ENCODE peak calls at places on chromosomes 16 and 17, in ten cellular contexts. One of them, this sample, is unnamed.

GRCh38 chr16:72983241-72983640 is 64.7 kb downstream of the ZFHX3 start:
- DNase-seq in AG10803: no peak
- DNase-seq in neural progenitor cell: no peak
- DNase-seq in suprapubic skin: no peak
- DNase-seq in Caco-2: no peak
- DNase-seq in IMR-90: no peak
- DNase-seq in fibroblast of mammary gland: no peak
- DNase-seq in spleen: no peak
- DNase-seq in mucosa of descending colon: no peak
- DNase-seq in AG09309: no peak
- DNase-seq in this sample: no peak

GRCh38 chr16:12257926-12258561 is 281.5 kb downstream of the SNX29 start:
- DNase-seq in AG10803: no peak
- DNase-seq in neural progenitor cell: peak
- DNase-seq in suprapubic skin: no peak
- DNase-seq in Caco-2: peak
- DNase-seq in IMR-90: no peak
- DNase-seq in fibroblast of mammary gland: no peak
- DNase-seq in spleen: no peak
- DNase-seq in mucosa of descending colon: peak
- DNase-seq in AG09309: no peak
- DNase-seq in this sample: no peak

GRCh38 chr17:73625975-73626706 is 18.1 kb downstream of the SDK2 start:
- DNase-seq in AG10803: no peak
- DNase-seq in neural progenitor cell: peak
- DNase-seq in suprapubic skin: no peak
- DNase-seq in Caco-2: no peak
- DNase-seq in IMR-90: no peak
- DNase-seq in fibroblast of mammary gland: no peak
- DNase-seq in spleen: peak
- DNase-seq in mucosa of descending colon: no peak
- DNase-seq in AG09309: no peak
- DNase-seq in this sample: no peak

GRCh38 chr17:10050597-10051101 is 145.6 kb upstream of the RCVRN start:
- DNase-seq in AG10803: peak
- DNase-seq in neural progenitor cell: no peak
- DNase-seq in suprapubic skin: no peak
- DNase-seq in Caco-2: no peak
- DNase-seq in IMR-90: peak
- DNase-seq in fibroblast of mammary gland: peak
- DNase-seq in spleen: no peak
- DNase-seq in mucosa of descending colon: peak
- DNase-seq in AG09309: no peak
- DNase-seq in this sample: no peak

GRCh38 chr16:27723711-27724490 is 174.0 kb downstream of the KATNIP start:
- DNase-seq in AG10803: no peak
- DNase-seq in neural progenitor cell: no peak
- DNase-seq in suprapubic skin: no peak
- DNase-seq in Caco-2: no peak
- DNase-seq in IMR-90: no peak
- DNase-seq in fibroblast of mammary gland: no peak
- DNase-seq in spleen: no peak
- DNase-seq in mucosa of descending colon: no peak
- DNase-seq in AG09309: no peak
- DNase-seq in this sample: no peak

GRCh38 chr16:80231888-80232287 is 308.9 kb upstream of the DYNLRB2 start:
- DNase-seq in AG10803: peak
- DNase-seq in neural progenitor cell: no peak
- DNase-seq in suprapubic skin: no peak
- DNase-seq in Caco-2: no peak
- DNase-seq in IMR-90: peak
- DNase-seq in fibroblast of mammary gland: peak
- DNase-seq in spleen: no peak
- DNase-seq in mucosa of descending colon: no peak
- DNase-seq in AG09309: peak
- DNase-seq in this sample: peak

GRCh38 chr16:24198807-24199533 is 57.2 kb upstream of the CACNG3 start:
- DNase-seq in AG10803: no peak
- DNase-seq in neural progenitor cell: no peak
- DNase-seq in suprapubic skin: no peak
- DNase-seq in Caco-2: no peak
- DNase-seq in IMR-90: no peak
- DNase-seq in fibroblast of mammary gland: no peak
- DNase-seq in spleen: no peak
- DNase-seq in mucosa of descending colon: no peak
- DNase-seq in AG09309: no peak
- DNase-seq in this sample: no peak

GRCh38 chr17:42744283-42744805 is 496 bp downstream of the EZH1 start:
- DNase-seq in AG10803: peak
- DNase-seq in neural progenitor cell: no peak
- DNase-seq in suprapubic skin: peak
- DNase-seq in Caco-2: peak
- DNase-seq in IMR-90: peak
- DNase-seq in fibroblast of mammary gland: peak
- DNase-seq in spleen: no peak
- DNase-seq in mucosa of descending colon: peak
- DNase-seq in AG09309: no peak
- DNase-seq in this sample: peak

GRCh38 chr16:324451-325334 is 27.8 kb downstream of the AXIN1 start:
- DNase-seq in AG10803: no peak
- DNase-seq in neural progenitor cell: no peak
- DNase-seq in suprapubic skin: no peak
- DNase-seq in Caco-2: no peak
- DNase-seq in IMR-90: no peak
- DNase-seq in fibroblast of mammary gland: no peak
- DNase-seq in spleen: peak
- DNase-seq in mucosa of descending colon: peak
- DNase-seq in AG09309: no peak
- DNase-seq in this sample: peak

GRCh38 chr17:54736573-54736972 is 164.1 kb upstream of the TOM1L1 start:
- DNase-seq in AG10803: no peak
- DNase-seq in neural progenitor cell: no peak
- DNase-seq in suprapubic skin: no peak
- DNase-seq in Caco-2: no peak
- DNase-seq in IMR-90: no peak
- DNase-seq in fibroblast of mammary gland: no peak
- DNase-seq in spleen: no peak
- DNase-seq in mucosa of descending colon: no peak
- DNase-seq in AG09309: no peak
- DNase-seq in this sample: no peak

GRCh38 chr16:75064403-75065148 is 52.0 kb downstream of the LDHD start:
- DNase-seq in AG10803: no peak
- DNase-seq in neural progenitor cell: no peak
- DNase-seq in suprapubic skin: no peak
- DNase-seq in Caco-2: no peak
- DNase-seq in IMR-90: peak
- DNase-seq in fibroblast of mammary gland: no peak
- DNase-seq in spleen: no peak
- DNase-seq in mucosa of descending colon: peak
- DNase-seq in AG09309: no peak
- DNase-seq in this sample: no peak

GRCh38 chr16:976389-976931 is 5.1 kb upstream of the SOX8 start:
- DNase-seq in AG10803: no peak
- DNase-seq in neural progenitor cell: no peak
- DNase-seq in suprapubic skin: no peak
- DNase-seq in Caco-2: no peak
- DNase-seq in IMR-90: no peak
- DNase-seq in fibroblast of mammary gland: no peak
- DNase-seq in spleen: no peak
- DNase-seq in mucosa of descending colon: no peak
- DNase-seq in AG09309: no peak
- DNase-seq in this sample: no peak

GRCh38 chr17:2018716-2019490 is 6.2 kb downstream of the RTN4RL1 start:
- DNase-seq in AG10803: no peak
- DNase-seq in neural progenitor cell: no peak
- DNase-seq in suprapubic skin: no peak
- DNase-seq in Caco-2: no peak
- DNase-seq in IMR-90: no peak
- DNase-seq in fibroblast of mammary gland: no peak
- DNase-seq in spleen: no peak
- DNase-seq in mucosa of descending colon: no peak
- DNase-seq in AG09309: no peak
- DNase-seq in this sample: no peak

GRCh38 chr17:69473801-69474170 is 59.3 kb downstream of the MAP2K6 start:
- DNase-seq in AG10803: peak
- DNase-seq in neural progenitor cell: no peak
- DNase-seq in suprapubic skin: no peak
- DNase-seq in Caco-2: no peak
- DNase-seq in IMR-90: peak
- DNase-seq in fibroblast of mammary gland: peak
- DNase-seq in spleen: no peak
- DNase-seq in mucosa of descending colon: no peak
- DNase-seq in AG09309: peak
- DNase-seq in this sample: no peak

GRCh38 chr17:4591529-4591928 is 7.2 kb downstream of the SMTNL2 start:
- DNase-seq in AG10803: no peak
- DNase-seq in neural progenitor cell: no peak
- DNase-seq in suprapubic skin: no peak
- DNase-seq in Caco-2: no peak
- DNase-seq in IMR-90: peak
- DNase-seq in fibroblast of mammary gland: peak
- DNase-seq in spleen: no peak
- DNase-seq in mucosa of descending colon: no peak
- DNase-seq in AG09309: no peak
- DNase-seq in this sample: no peak

GRCh38 chr17:28507567-28508195 is 1.5 kb downstream of the FOXN1 start:
- DNase-seq in AG10803: no peak
- DNase-seq in neural progenitor cell: no peak
- DNase-seq in suprapubic skin: no peak
- DNase-seq in Caco-2: no peak
- DNase-seq in IMR-90: no peak
- DNase-seq in fibroblast of mammary gland: no peak
- DNase-seq in spleen: no peak
- DNase-seq in mucosa of descending colon: peak
- DNase-seq in AG09309: no peak
- DNase-seq in this sample: no peak

GRCh38 chr16:87823146-87823929 is 46.0 kb downstream of the SLC7A5 start:
- DNase-seq in AG10803: no peak
- DNase-seq in neural progenitor cell: peak
- DNase-seq in suprapubic skin: no peak
- DNase-seq in Caco-2: no peak
- DNase-seq in IMR-90: no peak
- DNase-seq in fibroblast of mammary gland: no peak
- DNase-seq in spleen: no peak
- DNase-seq in mucosa of descending colon: no peak
- DNase-seq in AG09309: no peak
- DNase-seq in this sample: no peak

GRCh38 chr17:68871447-68871846 is 83.7 kb downstream of the ABCA8 start:
- DNase-seq in AG10803: no peak
- DNase-seq in neural progenitor cell: no peak
- DNase-seq in suprapubic skin: no peak
- DNase-seq in Caco-2: no peak
- DNase-seq in IMR-90: no peak
- DNase-seq in fibroblast of mammary gland: no peak
- DNase-seq in spleen: no peak
- DNase-seq in mucosa of descending colon: no peak
- DNase-seq in AG09309: no peak
- DNase-seq in this sample: no peak

GRCh38 chr17:76673729-76674128 is 30.2 kb upstream of the ST6GALNAC1 start:
- DNase-seq in AG10803: peak
- DNase-seq in neural progenitor cell: no peak
- DNase-seq in suprapubic skin: no peak
- DNase-seq in Caco-2: no peak
- DNase-seq in IMR-90: no peak
- DNase-seq in fibroblast of mammary gland: peak
- DNase-seq in spleen: no peak
- DNase-seq in mucosa of descending colon: no peak
- DNase-seq in AG09309: no peak
- DNase-seq in this sample: peak

DNA sequence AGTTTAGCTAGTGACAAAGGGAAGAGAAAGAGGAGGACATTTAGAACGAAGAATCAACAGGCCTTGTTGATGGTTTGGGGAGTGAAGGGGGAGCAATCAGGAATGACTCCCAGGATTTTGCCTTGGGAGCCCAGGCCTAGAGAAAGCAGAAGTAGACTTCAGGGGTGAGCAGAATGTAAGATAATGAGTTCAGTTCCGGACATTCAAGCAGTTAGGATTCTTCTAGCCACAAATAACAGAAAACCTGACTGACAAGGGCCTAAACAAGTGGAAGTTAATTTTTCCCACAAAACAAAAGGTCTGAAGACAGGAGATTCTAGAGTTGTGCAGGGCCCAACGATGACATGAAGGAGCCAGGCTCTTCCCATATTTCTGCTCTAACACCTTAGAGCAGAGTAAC is 45.9 kb downstream of the SKAP1 start:
- DNase-seq in AG10803: no peak
- DNase-seq in neural progenitor cell: no peak
- DNase-seq in suprapubic skin: no peak
- DNase-seq in Caco-2: no peak
- DNase-seq in IMR-90: no peak
- DNase-seq in fibroblast of mammary gland: no peak
- DNase-seq in spleen: no peak
- DNase-seq in mucosa of descending colon: no peak
- DNase-seq in AG09309: no peak
- DNase-seq in this sample: no peak
- TF ChIP-seq CTCF in AG10803: no peak
- TF ChIP-seq CTCF in neural progenitor cell: no peak
- TF ChIP-seq CTCF in suprapubic skin: no peak
- TF ChIP-seq CTCF in Caco-2: no peak
- TF ChIP-seq CTCF in IMR-90: no peak
- TF ChIP-seq CTCF in fibroblast of mammary gland: no peak
- TF ChIP-seq CTCF in spleen: no peak
- TF ChIP-seq CTCF in mucosa of descending colon: no peak
- TF ChIP-seq CTCF in AG09309: no peak
- TF ChIP-seq CTCF in this sample: no peak

GRCh38 chr17:8740486-8740885 is 4.2 kb downstream of the CCDC42 start:
- DNase-seq in AG10803: no peak
- DNase-seq in neural progenitor cell: peak
- DNase-seq in suprapubic skin: no peak
- DNase-seq in Caco-2: no peak
- DNase-seq in IMR-90: no peak
- DNase-seq in fibroblast of mammary gland: no peak
- DNase-seq in spleen: peak
- DNase-seq in mucosa of descending colon: no peak
- DNase-seq in AG09309: no peak
- DNase-seq in this sample: no peak
- TF ChIP-seq CTCF in AG10803: no peak
- TF ChIP-seq CTCF in neural progenitor cell: no peak
- TF ChIP-seq CTCF in suprapubic skin: no peak
- TF ChIP-seq CTCF in Caco-2: no peak
- TF ChIP-seq CTCF in IMR-90: no peak
- TF ChIP-seq CTCF in fibroblast of mammary gland: no peak
- TF ChIP-seq CTCF in spleen: peak
- TF ChIP-seq CTCF in mucosa of descending colon: no peak
- TF ChIP-seq CTCF in AG09309: no peak
- TF ChIP-seq CTCF in this sample: no peak

GRCh38 chr16:29974291-29975133 is 844 bp downstream of the TAOK2 start:
- DNase-seq in AG10803: no peak
- DNase-seq in neural progenitor cell: peak
- DNase-seq in suprapubic skin: no peak
- DNase-seq in Caco-2: no peak
- DNase-seq in IMR-90: peak
- DNase-seq in fibroblast of mammary gland: no peak
- DNase-seq in spleen: peak
- DNase-seq in mucosa of descending colon: no peak
- DNase-seq in AG09309: no peak
- DNase-seq in this sample: no peak
- TF ChIP-seq CTCF in AG10803: no peak
- TF ChIP-seq CTCF in neural progenitor cell: no peak
- TF ChIP-seq CTCF in suprapubic skin: no peak
- TF ChIP-seq CTCF in Caco-2: no peak
- TF ChIP-seq CTCF in IMR-90: no peak
- TF ChIP-seq CTCF in fibroblast of mammary gland: no peak
- TF ChIP-seq CTCF in spleen: no peak
- TF ChIP-seq CTCF in mucosa of descending colon: no peak
- TF ChIP-seq CTCF in AG09309: no peak
- TF ChIP-seq CTCF in this sample: no peak

GRCh38 chr16:31700530-31701388 is 172.8 kb upstream of the ZNF267 start:
- DNase-seq in AG10803: peak
- DNase-seq in neural progenitor cell: peak
- DNase-seq in suprapubic skin: no peak
- DNase-seq in Caco-2: peak
- DNase-seq in IMR-90: peak
- DNase-seq in fibroblast of mammary gland: peak
- DNase-seq in spleen: peak
- DNase-seq in mucosa of descending colon: peak
- DNase-seq in AG09309: no peak
- DNase-seq in this sample: peak
- TF ChIP-seq CTCF in AG10803: peak
- TF ChIP-seq CTCF in neural progenitor cell: peak
- TF ChIP-seq CTCF in suprapubic skin: no peak
- TF ChIP-seq CTCF in Caco-2: no peak
- TF ChIP-seq CTCF in IMR-90: peak
- TF ChIP-seq CTCF in fibroblast of mammary gland: no peak
- TF ChIP-seq CTCF in spleen: no peak
- TF ChIP-seq CTCF in mucosa of descending colon: no peak
- TF ChIP-seq CTCF in AG09309: peak
- TF ChIP-seq CTCF in this sample: peak